ENCODE peak calls at places on chromosome 1, in nine cellular contexts. B is GM23248, I is IMR-90, J is astrocyte, Q is neuronal stem cell, X is OCI-LY7, P is fibroblast of lung, R is A549, W is HCT116. M is an unnamed sample.

GRCh38 chr1:167439301-167439988 is 78.9 kb downstream of the CD247 start:
- DNase-seq in B (peak; percentile 66), I (peak; percentile 28), J (peak; percentile 23), Q (peak; percentile 60), X (peak; percentile 71), P (peak; percentile 44), R (peak; percentile 54), W (no peak), M (peak; percentile 75)

GRCh38 chr1:200411406-200412257 is 1.8 kb upstream of the ZNF281 start:
- DNase-seq in B (no peak), I (no peak), J (no peak), Q (no peak), X (no peak), P (no peak), R (no peak), W (no peak), M (peak; percentile 17)

GRCh38 chr1:210830034-210831028 is 303.6 kb downstream of the KCNH1 start:
- DNase-seq in B (no peak), I (no peak), J (no peak), Q (no peak), X (no peak), P (no peak), R (no peak), W (no peak), M (no peak)

GRCh38 chr1:226827968-226828513 is 42.4 kb upstream of the PSEN2 start:
- DNase-seq in B (peak; percentile 97), I (peak; percentile 93), J (peak; percentile 78), Q (peak; percentile 92), X (peak; percentile 97), P (peak; percentile 97), R (peak; percentile 95), W (peak; percentile 90), M (peak; percentile 95)

GRCh38 chr1:170680428-170680827 is 16.5 kb downstream of the PRRX1 start:
- DNase-seq in B (peak; percentile 85), I (peak; percentile 97), J (peak; percentile 83), Q (no peak), X (no peak), P (peak; percentile 98), R (no peak), W (no peak), M (no peak)

GRCh38 chr1:27513958-27514357 is 24.0 kb upstream of the WASF2 start:
- DNase-seq in B (no peak), I (no peak), J (no peak), Q (no peak), X (no peak), P (no peak), R (no peak), W (no peak), M (no peak)

GRCh38 chr1:53367503-53368313 is 39.8 kb upstream of the LRP8 start:
- DNase-seq in B (no peak), I (no peak), J (no peak), Q (no peak), X (peak; percentile 82), P (no peak), R (no peak), W (no peak), M (no peak)

GRCh38 chr1:66434096-66434495 is 99.9 kb upstream of the SGIP1 start:
- DNase-seq in B (peak; percentile 68), I (peak; percentile 81), J (peak; percentile 56), Q (no peak), X (no peak), P (no peak), R (no peak), W (no peak), M (no peak)

GRCh38 chr1:243481101-243481500 is 225.3 kb downstream of the SDCCAG8 start:
- DNase-seq in B (no peak), I (no peak), J (no peak), Q (no peak), X (no peak), P (no peak), R (no peak), W (no peak), M (no peak)

GRCh38 chr1:116389705-116390104 is 16.7 kb downstream of the ATP1A1 start:
- DNase-seq in B (no peak), I (no peak), J (no peak), Q (no peak), X (no peak), P (no peak), R (no peak), W (no peak), M (no peak)

GRCh38 chr1:108188801-108189200 is 11.3 kb downstream of the SLC25A24 start:
- DNase-seq in B (no peak), I (no peak), J (no peak), Q (no peak), X (no peak), P (no peak), R (no peak), W (no peak), M (no peak)

GRCh38 chr1:164702216-164702615 is 143.2 kb downstream of the PBX1 start:
- DNase-seq in B (peak; percentile 75), I (peak; percentile 71), J (peak; percentile 45), Q (no peak), X (no peak), P (peak; percentile 52), R (peak; percentile 6), W (no peak), M (no peak)

GRCh38 chr1:234607091-234608025 is 2.6 kb downstream of the IRF2BP2 start:
- DNase-seq in B (peak; percentile 64), I (no peak), J (no peak), Q (peak; percentile 64), X (no peak), P (no peak), R (no peak), W (no peak), M (no peak)

GRCh38 chr1:33735624-33736023 is 128.3 kb upstream of the HMGB4 start:
- DNase-seq in B (peak; percentile 64), I (no peak), J (peak; percentile 9), Q (no peak), X (no peak), P (peak; percentile 6), R (no peak), W (peak; percentile 1), M (no peak)

GRCh38 chr1:183806086-183806485 is 1.2 kb downstream of the RGL1 start:
- DNase-seq in B (peak; percentile 40), I (peak; percentile 50), J (peak; percentile 78), Q (no peak), X (no peak), P (peak; percentile 64), R (no peak), W (no peak), M (no peak)
- H3K4me3 ChIP-seq in B (peak overlapping the region; percentile 97), I (peak overlapping the region; percentile 42), J (peak overlapping the region; percentile 93), Q (peak overlapping the region; percentile 17), X (no peak overlapping the region), P (peak overlapping the region; percentile 78), R (peak overlapping the region; percentile 63), W (no peak overlapping the region), M (peak overlapping the region; percentile 54)

GRCh38 chr1:19469004-19469403 is 16.3 kb downstream of the CAPZB start:
- DNase-seq in B (no peak), I (no peak), J (no peak), Q (no peak), X (no peak), P (no peak), R (no peak), W (no peak), M (no peak)

GRCh38 chr1:19476440-19477190 is 8.7 kb downstream of the CAPZB start:
- DNase-seq in B (no peak), I (peak; percentile 79), J (peak; percentile 36), Q (no peak), X (peak; percentile 44), P (peak; percentile 42), R (no peak), W (no peak), M (no peak)

GRCh38 chr1:19477284-19478240 is 7.8 kb downstream of the CAPZB start:
- DNase-seq in B (no peak), I (no peak), J (no peak), Q (no peak), X (peak; percentile 69), P (no peak), R (no peak), W (no peak), M (no peak)

GRCh38 chr1:19472174-19472573 is 13.2 kb downstream of the CAPZB start:
- DNase-seq in B (no peak), I (no peak), J (no peak), Q (no peak), X (no peak), P (no peak), R (no peak), W (no peak), M (no peak)

GRCh38 chr1:19473119-19473518 is 12.2 kb downstream of the CAPZB start:
- DNase-seq in B (no peak), I (no peak), J (no peak), Q (no peak), X (no peak), P (no peak), R (no peak), W (no peak), M (no peak)
- H3K4me1 ChIP-seq in B (peaks cover 20% of the 10 kb centered on the region), I (peaks cover 32% of the 10 kb centered on the region), J (peaks cover 32% of the 10 kb centered on the region), Q (peaks cover 25% of the 10 kb centered on the region), X (peaks cover 42% of the 10 kb centered on the region), P (peaks cover 24% of the 10 kb centered on the region), R (peaks cover 20% of the 10 kb centered on the region), W (peaks cover 28% of the 10 kb centered on the region), M (peaks cover 29% of the 10 kb centered on the region)

GRCh38 chr1:110133436-110133835 is 16.9 kb upstream of the SLC6A17 start:
- DNase-seq in B (peak; percentile 88), I (no peak), J (no peak), Q (no peak), X (no peak), P (no peak), R (no peak), W (no peak), M (no peak)

GRCh38 chr1:110135268-110136065 is 14.8 kb upstream of the SLC6A17 start:
- DNase-seq in B (no peak), I (no peak), J (no peak), Q (no peak), X (no peak), P (no peak), R (no peak), W (no peak), M (no peak)

GRCh38 chr1:110134050-110134595 is 16.2 kb upstream of the SLC6A17 start:
- DNase-seq in B (peak; percentile 44), I (peak; percentile 8), J (no peak), Q (no peak), X (no peak), P (no peak), R (no peak), W (no peak), M (no peak)

GRCh38 chr1:110138956-110139355 is 11.3 kb upstream of the SLC6A17 start:
- DNase-seq in B (no peak), I (no peak), J (no peak), Q (no peak), X (no peak), P (no peak), R (no peak), W (no peak), M (no peak)

DNA sequence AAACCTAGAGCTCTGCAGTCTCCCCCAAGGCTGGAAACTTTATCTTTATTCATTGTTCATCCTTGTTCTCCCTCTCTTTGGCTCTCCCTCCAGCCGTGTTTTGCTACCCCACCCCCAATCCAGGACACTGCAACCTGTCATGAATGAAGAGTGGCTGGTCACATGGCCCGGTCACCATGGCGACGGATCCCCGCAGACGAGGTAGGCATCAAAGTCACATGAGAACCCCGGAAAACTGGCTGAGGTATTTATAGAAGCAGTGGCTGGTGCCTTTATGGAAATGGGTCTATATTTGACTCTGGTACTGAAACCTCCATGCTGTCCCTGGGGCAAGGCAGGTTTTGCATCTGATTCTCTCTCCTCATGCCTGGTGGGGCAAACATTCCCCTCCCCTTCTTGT is 13.4 kb upstream of the SLC6A17 start:
- DNase-seq in B (no peak), I (no peak), J (no peak), Q (peak; percentile 69), X (no peak), P (no peak), R (no peak), W (no peak), M (peak; percentile 56)
- H3K4me2 ChIP-seq in B (no peak overlapping the region), I (no peak overlapping the region), J (no peak overlapping the region), Q (peak overlapping the region; percentile 61), X (no peak overlapping the region), P (no peak overlapping the region), R (no peak overlapping the region), W (no peak overlapping the region), M (no peak overlapping the region)

GRCh38 chr1:150259217-150259616 is 1.6 kb downstream of the CA14 start:
- DNase-seq in B (no peak), I (no peak), J (no peak), Q (no peak), X (no peak), P (no peak), R (no peak), W (no peak), M (no peak)
- H3K4me3 ChIP-seq in B (no peak overlapping the region), I (no peak overlapping the region), J (no peak overlapping the region), Q (peak overlapping the region; percentile 70), X (no peak overlapping the region), P (no peak overlapping the region), R (no peak overlapping the region), W (no peak overlapping the region), M (no peak overlapping the region)

M was measured in hepatocyte.